ENCODE peak calls at places on chromosomes 12 and 14, in ten cellular contexts. One of them, this sample, is unnamed.
A peak's percentile ranks its signal among the peaks of the same experiment; 100 is the strongest.

GRCh38 chr12:65878540-65878939 is 54.3 kb downstream of the HMGA2 start:
- DNase-seq in right lobe of liver: no peak
- DNase-seq in T1000: no peak
- DNase-seq in stimulated activated CD8-positive, alpha-beta memory T cell treated with anti-CD3 and anti-CD28 coated beads, Interleukin-7, amount 100 ng/mL, for 1 hour: no peak
- DNase-seq in RCC 7860: no peak
- DNase-seq in left ventricle myocardium inferior: no peak
- DNase-seq in gastrocnemius medialis: no peak
- DNase-seq in upper lobe of right lung: no peak
- DNase-seq in iris pigment epithelial cell: no peak
- DNase-seq in M059J: peak; percentile 86
- DNase-seq in this sample: peak; percentile 41

GRCh38 chr14:22865424-22866215 is 5.9 kb upstream of the LRP10 start:
- DNase-seq in right lobe of liver: no peak
- DNase-seq in T1000: no peak
- DNase-seq in stimulated activated CD8-positive, alpha-beta memory T cell treated with anti-CD3 and anti-CD28 coated beads, Interleukin-7, amount 100 ng/mL, for 1 hour: no peak
- DNase-seq in RCC 7860: no peak
- DNase-seq in left ventricle myocardium inferior: no peak
- DNase-seq in gastrocnemius medialis: no peak
- DNase-seq in upper lobe of right lung: no peak
- DNase-seq in iris pigment epithelial cell: no peak
- DNase-seq in M059J: no peak
- DNase-seq in this sample: no peak

GRCh38 chr14:100533647-100534485 is 53.4 kb downstream of the BEGAIN start:
- DNase-seq in right lobe of liver: peak; percentile 93
- DNase-seq in T1000: no peak
- DNase-seq in stimulated activated CD8-positive, alpha-beta memory T cell treated with anti-CD3 and anti-CD28 coated beads, Interleukin-7, amount 100 ng/mL, for 1 hour: no peak
- DNase-seq in RCC 7860: no peak
- DNase-seq in left ventricle myocardium inferior: peak; percentile 16
- DNase-seq in gastrocnemius medialis: peak; percentile 5
- DNase-seq in upper lobe of right lung: peak; percentile 67
- DNase-seq in iris pigment epithelial cell: no peak
- DNase-seq in M059J: peak; percentile 22
- DNase-seq in this sample: peak; percentile 48

GRCh38 chr12:124720687-124721500 is 142.8 kb downstream of the SCARB1 start:
- DNase-seq in right lobe of liver: peak; percentile 77
- DNase-seq in T1000: peak; percentile 73
- DNase-seq in stimulated activated CD8-positive, alpha-beta memory T cell treated with anti-CD3 and anti-CD28 coated beads, Interleukin-7, amount 100 ng/mL, for 1 hour: no peak
- DNase-seq in RCC 7860: peak; percentile 90
- DNase-seq in left ventricle myocardium inferior: peak; percentile 66
- DNase-seq in gastrocnemius medialis: peak; percentile 32
- DNase-seq in upper lobe of right lung: no peak
- DNase-seq in iris pigment epithelial cell: peak; percentile 51
- DNase-seq in M059J: peak; percentile 94
- DNase-seq in this sample: peak; percentile 77

GRCh38 chr12:93060071-93060665 is 131.1 kb upstream of the EEA1 start:
- DNase-seq in right lobe of liver: no peak
- DNase-seq in T1000: no peak
- DNase-seq in stimulated activated CD8-positive, alpha-beta memory T cell treated with anti-CD3 and anti-CD28 coated beads, Interleukin-7, amount 100 ng/mL, for 1 hour: no peak
- DNase-seq in RCC 7860: no peak
- DNase-seq in left ventricle myocardium inferior: no peak
- DNase-seq in gastrocnemius medialis: no peak
- DNase-seq in upper lobe of right lung: no peak
- DNase-seq in iris pigment epithelial cell: no peak
- DNase-seq in M059J: no peak
- DNase-seq in this sample: no peak

GRCh38 chr14:73461478-73462077 is 3.2 kb upstream of the NUMB start:
- DNase-seq in right lobe of liver: no peak
- DNase-seq in T1000: no peak
- DNase-seq in stimulated activated CD8-positive, alpha-beta memory T cell treated with anti-CD3 and anti-CD28 coated beads, Interleukin-7, amount 100 ng/mL, for 1 hour: no peak
- DNase-seq in RCC 7860: no peak
- DNase-seq in left ventricle myocardium inferior: no peak
- DNase-seq in gastrocnemius medialis: no peak
- DNase-seq in upper lobe of right lung: no peak
- DNase-seq in iris pigment epithelial cell: no peak
- DNase-seq in M059J: no peak
- DNase-seq in this sample: no peak

GRCh38 chr14:101620821-101621785 is 59.8 kb downstream of the DIO3 start:
- DNase-seq in right lobe of liver: no peak
- DNase-seq in T1000: no peak
- DNase-seq in stimulated activated CD8-positive, alpha-beta memory T cell treated with anti-CD3 and anti-CD28 coated beads, Interleukin-7, amount 100 ng/mL, for 1 hour: no peak
- DNase-seq in RCC 7860: no peak
- DNase-seq in left ventricle myocardium inferior: no peak
- DNase-seq in gastrocnemius medialis: no peak
- DNase-seq in upper lobe of right lung: no peak
- DNase-seq in iris pigment epithelial cell: no peak
- DNase-seq in M059J: no peak
- DNase-seq in this sample: no peak

GRCh38 chr14:74505831-74506230 is 12.3 kb downstream of the ISCA2 start:
- DNase-seq in right lobe of liver: no peak
- DNase-seq in T1000: no peak
- DNase-seq in stimulated activated CD8-positive, alpha-beta memory T cell treated with anti-CD3 and anti-CD28 coated beads, Interleukin-7, amount 100 ng/mL, for 1 hour: no peak
- DNase-seq in RCC 7860: no peak
- DNase-seq in left ventricle myocardium inferior: no peak
- DNase-seq in gastrocnemius medialis: no peak
- DNase-seq in upper lobe of right lung: no peak
- DNase-seq in iris pigment epithelial cell: no peak
- DNase-seq in M059J: no peak
- DNase-seq in this sample: no peak

GRCh38 chr14:26775765-26776577 is 178.1 kb upstream of the NOVA1 start:
- DNase-seq in right lobe of liver: no peak
- DNase-seq in T1000: peak; percentile 2
- DNase-seq in stimulated activated CD8-positive, alpha-beta memory T cell treated with anti-CD3 and anti-CD28 coated beads, Interleukin-7, amount 100 ng/mL, for 1 hour: no peak
- DNase-seq in RCC 7860: peak; percentile 40
- DNase-seq in left ventricle myocardium inferior: no peak
- DNase-seq in gastrocnemius medialis: no peak
- DNase-seq in upper lobe of right lung: no peak
- DNase-seq in iris pigment epithelial cell: peak; percentile 60
- DNase-seq in M059J: no peak
- DNase-seq in this sample: peak; percentile 71

This sample was measured in GM23248.